ENCODE peak calls at places on chromosomes 7 and 10, in four cellular contexts. S is astrocyte of the cerebellum, A is HCT116, N is HL-60. B is an unnamed sample.

GRCh38 chr10:71963351-71963755 is 842 bp upstream of the CHST3 start:
- DNase-seq in N (no peak), S (no peak), A (no peak), B (no peak)

GRCh38 chr7:78770422-78771410 is 682.8 kb downstream of the MAGI2 start:
- DNase-seq in S (no peak), A (no peak), N (no peak), B (no peak)

GRCh38 chr7:101870361-101871062 is 53.1 kb downstream of the CUX1 start:
- DNase-seq in S (no peak), N (no peak), A (peak), B (no peak)

GRCh38 chr7:104156842-104157277 is 51.0 kb downstream of the ORC5 start:
- DNase-seq in S (peak), A (peak), N (no peak), B (no peak)

GRCh38 chr7:20220824-20221547 is 3.8 kb upstream of the MACC1 start:
- DNase-seq in S (peak), N (peak), A (no peak), B (peak)

GRCh38 chr10:62185914-62186692 is 82.5 kb downstream of the RTKN2 start:
- DNase-seq in S (no peak), N (no peak), A (no peak), B (no peak)

GRCh38 chr7:1033546-1034145 is 10.7 kb upstream of the GPR146 start:
- DNase-seq in N (no peak), A (no peak), S (no peak), B (no peak)

GRCh38 chr7:89623018-89623672 is 531.1 kb upstream of the STEAP1 start:
- DNase-seq in S (peak), A (peak), N (no peak), B (no peak)

GRCh38 chr10:119209050-119209735 is 1.8 kb downstream of the GRK5 start:
- DNase-seq in N (no peak), S (no peak), A (no peak), B (no peak)

GRCh38 chr10:88058750-88059149 is 195.3 kb downstream of the PTEN start:
- DNase-seq in A (no peak), N (no peak), S (no peak), B (no peak)

GRCh38 chr7:111098011-111098925 is 7.3 kb downstream of the LRRN3 start:
- DNase-seq in N (no peak), S (no peak), A (peak), B (no peak)

GRCh38 chr7:7265057-7265456 is 82.7 kb downstream of the C1GALT1 start:
- DNase-seq in N (no peak), A (no peak), S (peak), B (no peak)

GRCh38 chr10:133124357-133125211 is 35.4 kb upstream of the KNDC1 start:
- DNase-seq in N (no peak), S (no peak), A (no peak), B (no peak)

GRCh38 chr10:79148452-79149344 is 79.9 kb downstream of the ZMIZ1 start:
- DNase-seq in S (no peak), A (no peak), N (no peak), B (no peak)

GRCh38 chr7:26426096-26426495 is 134.4 kb downstream of the SNX10 start:
- DNase-seq in S (no peak), N (no peak), A (no peak), B (no peak)

GRCh38 chr7:11171569-11172192 is 198.0 kb downstream of the PHF14 start:
- DNase-seq in A (no peak), N (no peak), S (no peak), B (no peak)

GRCh38 chr10:112954974-112955735 is 5.1 kb downstream of the TCF7L2 start:
- DNase-seq in A (no peak), S (no peak), N (no peak), B (no peak)

GRCh38 chr10:123249894-123250293 is 95.7 kb downstream of the BUB3 start:
- DNase-seq in N (no peak), S (no peak), A (no peak), B (no peak)

GRCh38 chr10:58813573-58813972 is 300.9 kb downstream of the BICC1 start:
- DNase-seq in N (no peak), S (no peak), A (no peak), B (no peak)

GRCh38 chr7:100584046-100584676 is 1.8 kb downstream of the LRCH4 start:
- DNase-seq in A (no peak), S (no peak), N (no peak), B (no peak)

GRCh38 chr7:18958627-18959026 is 158.8 kb downstream of the TWIST1 start:
- DNase-seq in A (no peak), N (no peak), S (peak), B (no peak)

GRCh38 chr7:128366290-128366689 is 4.8 kb upstream of the PRRT4 start:
- DNase-seq in N (no peak), A (no peak), S (no peak), B (no peak)

GRCh38 chr10:128463991-128464755 is 337.9 kb upstream of the MKI67 start:
- DNase-seq in N (no peak), A (peak), S (peak), B (no peak)

GRCh38 chr10:63825766-63826165 is 304.6 kb downstream of the REEP3 start:
- DNase-seq in N (no peak), A (no peak), S (no peak), B (no peak)

GRCh38 chr7:23332881-23333612 is 33.9 kb downstream of the MALSU1 start:
- DNase-seq in A (no peak), S (no peak), N (no peak), B (peak)

GRCh38 chr7:117777335-117778150 is 95.7 kb downstream of the CTTNBP2 start:
- DNase-seq in A (no peak), S (no peak), N (no peak), B (no peak)

GRCh38 chr7:132263151-132263550 is 313.1 kb downstream of the PLXNA4 start:
- DNase-seq in S (no peak), A (no peak), N (no peak), B (no peak)
- TF ChIP-seq CTCF in S (no peak), A (no peak), N (no peak), B (no peak)

DNA sequence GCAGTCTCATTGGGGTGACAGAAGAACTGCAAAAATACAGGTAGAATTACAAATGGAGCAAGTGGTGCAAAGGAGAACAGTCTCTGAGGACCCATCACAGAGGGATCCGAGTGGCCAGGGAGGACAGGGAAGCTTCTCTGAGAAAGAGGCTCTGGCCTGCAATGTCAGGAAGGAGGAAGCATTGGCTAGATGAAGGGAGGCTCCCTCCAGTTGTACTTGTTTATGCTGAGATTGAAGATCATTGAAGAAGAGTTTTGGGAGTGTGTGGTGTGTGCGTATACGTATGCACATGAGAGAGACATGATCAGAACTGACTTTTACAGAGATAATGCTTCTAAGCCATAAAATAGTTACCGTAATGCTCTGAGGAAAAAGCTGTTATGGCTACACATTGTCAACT is 274.7 kb upstream of the FZD8 start:
- DNase-seq in S (no peak), N (no peak), A (no peak), B (no peak)
- TF ChIP-seq CTCF in S (peak), N (no peak), A (no peak), B (peak)

GRCh38 chr10:130742936-130743675 is 568.4 kb downstream of the TCERG1L start:
- DNase-seq in S (no peak), A (no peak), N (no peak), B (no peak)

GRCh38 chr10:130745251-130745650 is 566.3 kb downstream of the TCERG1L start:
- DNase-seq in S (no peak), A (no peak), N (no peak), B (no peak)

GRCh38 chr10:130743751-130744191 is 567.8 kb downstream of the TCERG1L start:
- DNase-seq in N (no peak), S (no peak), A (no peak), B (no peak)

GRCh38 chr10:130745831-130746230 is 565.7 kb downstream of the TCERG1L start:
- DNase-seq in A (no peak), S (no peak), N (no peak), B (no peak)

DNA sequence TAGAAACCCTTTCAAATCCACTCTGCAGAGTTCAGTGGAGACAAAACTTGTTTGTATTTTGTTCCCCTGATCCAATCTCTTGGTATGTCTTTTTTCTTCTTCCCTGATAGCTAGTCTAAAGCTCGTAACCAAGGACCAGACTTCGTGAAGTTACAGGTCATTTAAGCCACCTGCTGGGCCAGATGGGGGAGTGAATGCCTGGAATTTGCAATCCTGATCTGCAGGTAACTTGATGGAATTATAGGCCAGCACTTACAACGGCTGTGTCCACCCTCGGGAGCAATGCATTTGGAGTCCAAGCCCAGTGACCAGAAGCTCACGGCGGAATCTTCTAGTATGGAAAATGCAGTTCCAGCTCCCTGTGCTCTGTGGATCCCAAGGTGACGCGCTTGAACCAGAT is 566.9 kb downstream of the TCERG1L start:
- DNase-seq in N (no peak), A (no peak), S (no peak), B (no peak)
- TF ChIP-seq CTCF in N (no peak), A (no peak), S (no peak), B (no peak)

GRCh38 chr7:99521399-99521798 is 16.9 kb downstream of the ZKSCAN5 start:
- DNase-seq in A (no peak), N (no peak), S (no peak), B (no peak)

GRCh38 chr7:99531354-99531765 is 20.6 kb downstream of the FAM200A start:
- DNase-seq in A (no peak), N (no peak), S (no peak), B (no peak)

GRCh38 chr7:99525713-99526440 is 21.4 kb downstream of the ZKSCAN5 start:
- DNase-seq in S (no peak), N (no peak), A (peak), B (no peak)
- TF ChIP-seq CTCF in S (peak), N (peak), A (peak), B (peak)

DNA sequence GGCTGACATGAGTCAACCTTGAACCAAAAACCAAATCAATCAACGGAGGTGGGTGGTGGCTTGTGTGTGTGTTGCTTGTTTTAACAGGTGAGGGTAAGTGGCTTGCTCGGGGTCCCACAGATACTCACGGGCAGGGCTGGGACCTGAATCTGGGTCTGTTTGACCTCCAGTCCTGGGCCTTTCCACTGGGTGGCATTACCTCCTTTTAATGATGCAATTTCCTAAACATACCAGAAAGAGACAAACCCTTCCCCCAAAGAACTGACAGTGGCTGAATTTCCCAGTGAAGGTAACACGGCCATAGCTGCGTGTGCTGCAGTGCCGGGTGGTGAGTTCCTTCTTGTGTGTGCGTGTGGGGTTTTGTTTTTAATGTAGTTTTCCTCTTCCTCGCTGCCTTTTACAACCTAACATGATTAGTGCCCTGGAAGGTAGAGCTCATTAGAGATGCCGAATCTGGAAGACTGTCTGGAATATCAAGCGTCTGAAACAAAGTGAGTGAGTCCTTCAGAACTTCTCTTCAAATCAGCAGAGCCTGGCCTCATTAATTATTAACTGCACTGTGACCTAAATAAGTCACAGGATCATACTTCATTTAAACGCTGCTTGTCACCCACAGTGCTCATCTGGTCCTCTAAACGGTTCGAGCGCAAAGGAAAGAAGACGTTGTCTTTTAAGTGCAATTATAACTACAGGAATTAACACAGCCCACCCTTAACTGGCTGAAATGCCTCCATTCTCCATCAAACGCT is 166.1 kb upstream of the TCERG1L start:
- DNase-seq in S (no peak), N (no peak), A (no peak), B (no peak)
- TF ChIP-seq CTCF in S (no peak), N (no peak), A (no peak), B (no peak)

GRCh38 chr7:4739528-4739992 is 35.9 kb upstream of the AP5Z1 start:
- DNase-seq in A (no peak), N (no peak), S (no peak), B (no peak)
- TF ChIP-seq CTCF in A (no peak), N (no peak), S (peak), B (no peak)

DNA sequence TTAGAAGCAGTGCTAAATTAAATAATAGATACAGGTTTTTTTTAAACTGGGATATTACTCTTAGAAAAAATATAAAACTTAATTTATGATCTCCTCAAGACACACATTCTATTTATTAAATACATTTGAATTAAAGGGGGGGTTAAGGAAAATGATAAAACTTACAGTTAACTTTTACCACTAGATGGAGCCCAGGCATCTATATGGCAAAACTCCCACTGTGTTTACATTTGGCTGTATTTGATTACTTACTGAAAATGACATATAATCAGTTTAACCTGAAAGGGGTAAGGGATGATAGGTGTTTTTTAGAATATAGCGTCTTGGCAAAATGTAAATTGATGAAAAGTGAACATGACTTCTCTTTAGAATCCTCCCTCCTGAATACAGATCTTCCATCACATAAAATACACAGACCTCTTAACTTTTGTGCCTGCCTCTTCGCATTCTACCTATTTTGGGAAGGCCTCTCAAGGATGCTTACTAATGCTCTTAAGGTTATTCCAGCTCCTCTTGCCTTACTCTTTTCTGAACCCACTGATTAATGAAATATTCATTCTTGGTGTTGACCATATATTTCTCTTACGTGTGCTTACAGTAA is 235.7 kb downstream of the AGMO start:
- DNase-seq in A (peak), S (peak), N (no peak), B (no peak)
- TF ChIP-seq CTCF in A (peak), S (peak), N (peak), B (peak)

GRCh38 chr10:70536196-70536920 is 57.8 kb downstream of the PALD1 start:
- DNase-seq in A (no peak), S (no peak), N (no peak), B (no peak)
- TF ChIP-seq CTCF in A (no peak), S (peak), N (no peak), B (no peak)

DNA sequence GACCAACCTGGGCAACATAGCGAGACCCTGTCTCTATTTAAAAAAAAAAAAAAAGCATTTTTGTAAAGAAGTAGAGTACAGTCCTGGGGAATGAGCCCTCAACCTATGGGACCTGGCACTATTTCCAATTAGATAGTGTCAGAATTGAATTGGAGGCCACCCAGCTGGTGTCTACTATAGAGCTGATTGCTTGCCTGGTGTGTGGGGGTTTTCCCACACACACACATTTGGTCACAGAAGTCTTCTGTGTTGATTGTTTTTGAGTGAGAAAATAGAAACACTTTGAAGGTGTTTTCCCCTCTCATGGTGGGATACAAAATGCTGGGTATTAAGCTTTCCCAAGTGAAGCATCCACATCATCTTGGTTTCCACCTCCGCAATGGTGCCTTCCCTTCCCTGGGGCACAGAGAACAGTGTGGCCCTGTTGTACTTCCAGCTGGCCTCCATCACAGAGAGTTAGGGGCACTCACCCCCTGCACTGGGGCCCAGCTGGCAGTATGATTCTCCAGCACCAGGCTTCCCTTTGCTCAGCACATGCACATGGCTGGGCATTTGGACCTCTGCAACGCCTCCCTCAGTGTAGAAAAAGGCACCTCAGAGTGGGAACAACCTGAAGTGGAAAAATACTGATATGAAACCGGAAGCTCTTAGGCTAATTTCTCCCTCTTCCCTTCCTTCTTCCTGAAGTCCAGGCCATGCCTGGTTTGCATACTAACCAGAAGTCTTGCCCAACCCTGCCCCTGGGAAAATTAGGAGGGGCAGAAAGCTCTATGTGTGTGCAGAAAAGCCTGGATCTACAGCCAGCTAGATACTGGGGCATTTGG is 10.7 kb upstream of the NFKB2 start:
- DNase-seq in N (peak), A (no peak), S (no peak), B (no peak)
- TF ChIP-seq CTCF in N (no peak), A (no peak), S (no peak), B (no peak)